ENCODE peak calls at places on chromosomes 6 and 20, in nine cellular contexts. One of them, this sample, is unnamed.

GRCh38 chr20:48325656-48326433 is 502.0 kb downstream of the PREX1 start:
- DNase-seq in uterus: no peak
- DNase-seq in K562: no peak
- DNase-seq in PC-3: no peak
- DNase-seq in prostate gland: no peak
- DNase-seq in AG10803: no peak
- DNase-seq in HCT116: no peak
- DNase-seq in breast epithelium: no peak
- DNase-seq in GM10248: no peak
- DNase-seq in this sample: no peak

GRCh38 chr6:52603000-52603795 is 26.3 kb upstream of the TRAM2 start:
- DNase-seq in uterus: no peak
- DNase-seq in K562: no peak
- DNase-seq in PC-3: peak; percentile 47
- DNase-seq in prostate gland: no peak
- DNase-seq in AG10803: peak; percentile 76
- DNase-seq in HCT116: no peak
- DNase-seq in breast epithelium: no peak
- DNase-seq in GM10248: no peak
- DNase-seq in this sample: no peak

GRCh38 chr6:166855416-166855815 is 100.9 kb downstream of the RNASET2 start:
- DNase-seq in uterus: no peak
- DNase-seq in K562: no peak
- DNase-seq in PC-3: no peak
- DNase-seq in prostate gland: no peak
- DNase-seq in AG10803: no peak
- DNase-seq in HCT116: no peak
- DNase-seq in breast epithelium: no peak
- DNase-seq in GM10248: no peak
- DNase-seq in this sample: no peak

GRCh38 chr6:21769405-21769851 is 175.9 kb downstream of the SOX4 start:
- DNase-seq in uterus: peak; percentile 40
- DNase-seq in K562: no peak
- DNase-seq in PC-3: peak; percentile 30
- DNase-seq in prostate gland: no peak
- DNase-seq in AG10803: peak; percentile 88
- DNase-seq in HCT116: no peak
- DNase-seq in breast epithelium: no peak
- DNase-seq in GM10248: no peak
- DNase-seq in this sample: no peak

GRCh38 chr6:131135244-131136020 is at the start of gene AKAP7:
- DNase-seq in uterus: peak; percentile 80
- DNase-seq in K562: peak; percentile 79
- DNase-seq in PC-3: peak; percentile 64
- DNase-seq in prostate gland: peak; percentile 53
- DNase-seq in AG10803: peak; percentile 74
- DNase-seq in HCT116: peak; percentile 52
- DNase-seq in breast epithelium: peak; percentile 47
- DNase-seq in GM10248: peak; percentile 75
- DNase-seq in this sample: peak; percentile 55

GRCh38 chr6:139625998-139626975 is 251.8 kb upstream of the CITED2 start:
- DNase-seq in uterus: peak; percentile 27
- DNase-seq in K562: no peak
- DNase-seq in PC-3: no peak
- DNase-seq in prostate gland: no peak
- DNase-seq in AG10803: peak; percentile 44
- DNase-seq in HCT116: no peak
- DNase-seq in breast epithelium: no peak
- DNase-seq in GM10248: no peak
- DNase-seq in this sample: no peak

GRCh38 chr6:25229671-25230321 is 49.4 kb upstream of the CARMIL1 start:
- DNase-seq in uterus: no peak
- DNase-seq in K562: no peak
- DNase-seq in PC-3: peak; percentile 74
- DNase-seq in prostate gland: no peak
- DNase-seq in AG10803: peak; percentile 99
- DNase-seq in HCT116: peak; percentile 15
- DNase-seq in breast epithelium: no peak
- DNase-seq in GM10248: no peak
- DNase-seq in this sample: no peak

GRCh38 chr20:44460795-44461141 is 14.9 kb upstream of the TTPAL start:
- DNase-seq in uterus: no peak
- DNase-seq in K562: peak; percentile 28
- DNase-seq in PC-3: peak; percentile 72
- DNase-seq in prostate gland: no peak
- DNase-seq in AG10803: peak; percentile 25
- DNase-seq in HCT116: peak; percentile 31
- DNase-seq in breast epithelium: no peak
- DNase-seq in GM10248: no peak
- DNase-seq in this sample: no peak

GRCh38 chr20:50058646-50059398 is 54.1 kb downstream of the UBE2V1 start:
- DNase-seq in uterus: no peak
- DNase-seq in K562: no peak
- DNase-seq in PC-3: no peak
- DNase-seq in prostate gland: no peak
- DNase-seq in AG10803: no peak
- DNase-seq in HCT116: no peak
- DNase-seq in breast epithelium: no peak
- DNase-seq in GM10248: no peak
- DNase-seq in this sample: no peak

GRCh38 chr6:21594427-21595264 is 1.1 kb downstream of the SOX4 start:
- DNase-seq in uterus: peak; percentile 59
- DNase-seq in K562: no peak
- DNase-seq in PC-3: peak; percentile 34
- DNase-seq in prostate gland: peak; percentile 51
- DNase-seq in AG10803: peak; percentile 63
- DNase-seq in HCT116: no peak
- DNase-seq in breast epithelium: peak; percentile 60
- DNase-seq in GM10248: peak; percentile 62
- DNase-seq in this sample: peak; percentile 35

GRCh38 chr20:3661060-3661820 is 2.0 kb downstream of the GFRA4 start:
- DNase-seq in uterus: no peak
- DNase-seq in K562: no peak
- DNase-seq in PC-3: no peak
- DNase-seq in prostate gland: no peak
- DNase-seq in AG10803: no peak
- DNase-seq in HCT116: no peak
- DNase-seq in breast epithelium: no peak
- DNase-seq in GM10248: no peak
- DNase-seq in this sample: no peak

GRCh38 chr20:5156670-5157448 is 30.1 kb downstream of the CDS2 start:
- DNase-seq in uterus: no peak
- DNase-seq in K562: no peak
- DNase-seq in PC-3: peak; percentile 68
- DNase-seq in prostate gland: no peak
- DNase-seq in AG10803: peak; percentile 58
- DNase-seq in HCT116: peak; percentile 60
- DNase-seq in breast epithelium: no peak
- DNase-seq in GM10248: no peak
- DNase-seq in this sample: no peak

GRCh38 chr6:25971187-25971811 is 8.7 kb downstream of the TRIM38 start:
- DNase-seq in uterus: peak; percentile 56
- DNase-seq in K562: peak; percentile 72
- DNase-seq in PC-3: peak; percentile 92
- DNase-seq in prostate gland: no peak
- DNase-seq in AG10803: peak; percentile 96
- DNase-seq in HCT116: peak; percentile 73
- DNase-seq in breast epithelium: peak; percentile 67
- DNase-seq in GM10248: no peak
- DNase-seq in this sample: no peak

GRCh38 chr20:38175221-38176030 is 10.4 kb upstream of the TGM2 start:
- DNase-seq in uterus: no peak
- DNase-seq in K562: no peak
- DNase-seq in PC-3: no peak
- DNase-seq in prostate gland: no peak
- DNase-seq in AG10803: no peak
- DNase-seq in HCT116: no peak
- DNase-seq in breast epithelium: no peak
- DNase-seq in GM10248: no peak
- DNase-seq in this sample: no peak

GRCh38 chr20:38172344-38172743 is 7.3 kb upstream of the TGM2 start:
- DNase-seq in uterus: no peak
- DNase-seq in K562: no peak
- DNase-seq in PC-3: peak; percentile 56
- DNase-seq in prostate gland: no peak
- DNase-seq in AG10803: peak; percentile 30
- DNase-seq in HCT116: no peak
- DNase-seq in breast epithelium: no peak
- DNase-seq in GM10248: no peak
- DNase-seq in this sample: no peak

GRCh38 chr20:38170914-38171300 is 5.8 kb upstream of the TGM2 start:
- DNase-seq in uterus: no peak
- DNase-seq in K562: no peak
- DNase-seq in PC-3: no peak
- DNase-seq in prostate gland: no peak
- DNase-seq in AG10803: no peak
- DNase-seq in HCT116: no peak
- DNase-seq in breast epithelium: no peak
- DNase-seq in GM10248: no peak
- DNase-seq in this sample: no peak

GRCh38 chr20:38171301-38172010 is 6.4 kb upstream of the TGM2 start:
- DNase-seq in uterus: no peak
- DNase-seq in K562: peak; percentile 39
- DNase-seq in PC-3: no peak
- DNase-seq in prostate gland: no peak
- DNase-seq in AG10803: peak; percentile 26
- DNase-seq in HCT116: no peak
- DNase-seq in breast epithelium: no peak
- DNase-seq in GM10248: no peak
- DNase-seq in this sample: no peak

DNA sequence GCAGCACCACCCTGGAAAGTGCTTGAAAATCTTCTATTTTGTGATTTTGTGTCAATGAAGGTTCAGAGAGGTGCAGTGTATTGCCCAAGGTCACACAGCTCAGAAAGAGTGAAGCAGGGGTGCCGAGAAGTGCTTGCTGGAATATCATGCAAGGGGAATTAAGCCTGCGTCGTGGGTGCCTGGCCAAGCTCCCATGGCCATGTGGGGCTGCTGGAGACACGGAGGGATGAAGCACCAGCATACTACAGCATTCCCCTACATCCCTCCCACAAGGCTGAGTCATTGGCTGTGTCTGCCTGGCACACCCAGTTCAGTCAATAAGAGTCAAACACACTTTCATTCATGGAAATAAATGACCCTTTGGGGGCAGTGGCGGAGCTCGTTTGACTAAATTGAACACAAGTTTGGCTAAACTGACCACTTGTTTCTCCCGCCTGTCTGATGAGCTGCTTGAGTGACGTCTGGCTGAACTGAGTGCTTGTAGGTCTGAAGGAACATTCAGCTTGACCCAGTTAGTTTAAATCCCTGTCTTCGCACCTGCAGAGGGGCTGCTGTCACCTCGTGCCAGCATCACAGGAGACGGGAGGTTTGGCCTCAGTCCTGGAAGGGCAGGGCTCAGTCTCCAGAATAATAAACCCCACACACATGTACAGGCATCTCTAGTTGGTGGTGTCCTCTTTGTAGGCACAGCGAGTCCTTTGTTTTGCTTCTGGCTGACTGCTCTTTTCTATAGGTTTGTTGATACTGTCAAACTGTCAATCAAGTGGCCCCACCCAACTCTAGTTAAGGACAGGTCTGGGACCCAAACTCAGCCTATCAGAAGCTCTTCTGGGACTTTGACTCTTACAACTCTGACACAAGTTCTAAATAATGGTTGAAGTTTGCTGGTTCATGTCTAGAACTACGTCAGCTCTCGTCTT is 8.4 kb upstream of the TGM2 start:
- DNase-seq in uterus: peak; percentile 52
- DNase-seq in K562: peak; percentile 47
- DNase-seq in PC-3: peak; percentile 98
- DNase-seq in prostate gland: no peak
- DNase-seq in AG10803: peak; percentile 88
- DNase-seq in HCT116: no peak
- DNase-seq in breast epithelium: no peak
- DNase-seq in GM10248: no peak
- DNase-seq in this sample: no peak
- TF ChIP-seq CTCF in uterus: no peak
- TF ChIP-seq CTCF in K562: no peak
- TF ChIP-seq CTCF in PC-3: peak; percentile 55
- TF ChIP-seq CTCF in prostate gland: no peak
- TF ChIP-seq CTCF in AG10803: peak; percentile 12
- TF ChIP-seq CTCF in HCT116: peak; percentile 12
- TF ChIP-seq CTCF in breast epithelium: no peak
- TF ChIP-seq CTCF in GM10248: no peak
- TF ChIP-seq CTCF in this sample: no peak

DNA sequence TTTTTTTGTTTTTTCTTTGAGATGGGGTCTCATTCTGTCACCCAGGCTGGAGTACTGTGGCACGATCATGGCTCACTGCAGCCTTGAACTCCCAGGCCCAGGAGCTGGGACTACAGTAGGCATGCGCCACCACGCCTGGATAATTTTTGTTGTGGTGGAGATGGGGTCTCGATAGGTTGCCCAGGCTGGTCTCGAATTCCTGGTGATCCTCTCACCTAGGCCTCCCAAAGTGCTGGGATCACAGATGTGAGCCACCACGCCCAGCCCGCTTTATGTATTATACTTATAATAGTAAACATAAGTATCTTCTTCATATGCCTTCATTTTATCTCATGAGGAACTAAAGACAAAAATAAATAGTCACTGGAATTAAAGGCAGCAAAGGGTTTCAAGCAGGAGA is 63.5 kb downstream of the GINS1 start:
- DNase-seq in uterus: no peak
- DNase-seq in K562: no peak
- DNase-seq in PC-3: no peak
- DNase-seq in prostate gland: no peak
- DNase-seq in AG10803: no peak
- DNase-seq in HCT116: no peak
- DNase-seq in breast epithelium: no peak
- DNase-seq in GM10248: no peak
- DNase-seq in this sample: no peak
- TF ChIP-seq CTCF in uterus: no peak
- TF ChIP-seq CTCF in K562: no peak
- TF ChIP-seq CTCF in PC-3: no peak
- TF ChIP-seq CTCF in prostate gland: no peak
- TF ChIP-seq CTCF in AG10803: no peak
- TF ChIP-seq CTCF in HCT116: no peak
- TF ChIP-seq CTCF in breast epithelium: no peak
- TF ChIP-seq CTCF in GM10248: no peak
- TF ChIP-seq CTCF in this sample: no peak

GRCh38 chr20:25336561-25337422 is 53.8 kb downstream of the ABHD12 start:
- DNase-seq in uterus: no peak
- DNase-seq in K562: peak; percentile 14
- DNase-seq in PC-3: peak; percentile 54
- DNase-seq in prostate gland: peak; percentile 80
- DNase-seq in AG10803: no peak
- DNase-seq in HCT116: no peak
- DNase-seq in breast epithelium: peak; percentile 72
- DNase-seq in GM10248: no peak
- DNase-seq in this sample: no peak
- TF ChIP-seq CTCF in uterus: no peak
- TF ChIP-seq CTCF in K562: peak; percentile 30
- TF ChIP-seq CTCF in PC-3: peak; percentile 74
- TF ChIP-seq CTCF in prostate gland: peak; percentile 73
- TF ChIP-seq CTCF in AG10803: peak; percentile 26
- TF ChIP-seq CTCF in HCT116: no peak
- TF ChIP-seq CTCF in breast epithelium: no peak
- TF ChIP-seq CTCF in GM10248: no peak
- TF ChIP-seq CTCF in this sample: no peak

DNA sequence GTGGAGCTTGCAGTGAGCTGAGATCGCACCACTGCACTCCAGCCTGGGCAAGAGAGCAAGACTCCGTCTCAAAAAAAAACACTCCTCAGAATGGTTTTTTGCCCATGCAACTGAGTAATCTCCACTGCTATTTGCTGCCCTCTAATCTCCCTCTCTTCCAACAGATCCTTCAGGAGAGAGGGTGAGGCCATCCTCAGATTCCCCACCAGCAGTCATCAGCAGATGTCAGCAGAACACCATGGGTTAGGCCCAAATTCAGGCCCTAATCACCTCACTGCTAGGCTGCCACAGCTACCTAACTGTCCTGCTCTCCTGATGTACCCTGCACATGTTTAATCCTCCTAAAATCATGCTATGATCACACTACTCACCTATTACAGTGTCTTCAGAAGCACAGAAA is 63.2 kb upstream of the BEND6 start:
- DNase-seq in uterus: no peak
- DNase-seq in K562: peak; percentile 23
- DNase-seq in PC-3: peak; percentile 30
- DNase-seq in prostate gland: no peak
- DNase-seq in AG10803: peak; percentile 63
- DNase-seq in HCT116: no peak
- DNase-seq in breast epithelium: no peak
- DNase-seq in GM10248: no peak
- DNase-seq in this sample: no peak
- TF ChIP-seq CTCF in uterus: no peak
- TF ChIP-seq CTCF in K562: peak; percentile 57
- TF ChIP-seq CTCF in PC-3: peak; percentile 21
- TF ChIP-seq CTCF in prostate gland: no peak
- TF ChIP-seq CTCF in AG10803: peak; percentile 40
- TF ChIP-seq CTCF in HCT116: no peak
- TF ChIP-seq CTCF in breast epithelium: no peak
- TF ChIP-seq CTCF in GM10248: no peak
- TF ChIP-seq CTCF in this sample: no peak